ENCODE peak calls at places on chromosomes 5 and 9, in ten cellular contexts. D is EL; T is naive thymus-derived CD8-positive, alpha-beta T cell; W is germinal center; G is lung; N is lung microvascular endothelial cell; M is neural crest cell; S is activated CD8-positive, alpha-beta memory T cell treated with anti-CD3 and anti-CD28 coated beads for 4 hours; I is esophagus squamous epithelium; Z is naive B cell. P is an unnamed sample.

GRCh38 chr5:121982500-121983261 is 20.9 kb downstream of the SRFBP1 start:
- DNase-seq in D (no peak), T (no peak), W (no peak), G (no peak), N (peak), M (no peak), S (no peak), I (no peak), Z (no peak), P (no peak)

GRCh38 chr5:14410942-14411258 is 170.7 kb upstream of the OTULINL start:
- DNase-seq in D (no peak), T (no peak), W (no peak), G (no peak), N (no peak), M (no peak), S (no peak), I (no peak), Z (no peak), P (no peak)

GRCh38 chr5:96522635-96523355 is 89.7 kb upstream of the PCSK1 start:
- DNase-seq in D (no peak), T (no peak), W (no peak), G (no peak), N (no peak), M (no peak), S (no peak), I (no peak), Z (no peak), P (no peak)

GRCh38 chr5:180787025-180787424 is 15.6 kb downstream of the MGAT1 start:
- DNase-seq in D (peak), T (no peak), W (no peak), G (no peak), N (peak), M (no peak), S (no peak), I (no peak), Z (no peak), P (no peak)

GRCh38 chr5:149299451-149300054 is 27.9 kb downstream of the AFAP1L1 start:
- DNase-seq in D (no peak), T (no peak), W (no peak), G (no peak), N (no peak), M (no peak), S (no peak), I (no peak), Z (no peak), P (no peak)

GRCh38 chr9:98642661-98643312 is 65.9 kb downstream of the GABBR2 start:
- DNase-seq in D (no peak), T (no peak), W (no peak), G (no peak), N (no peak), M (no peak), S (no peak), I (no peak), Z (no peak), P (no peak)

GRCh38 chr5:139413153-139413552 is 9.3 kb upstream of the SPATA24 start:
- DNase-seq in D (no peak), T (no peak), W (no peak), G (no peak), N (no peak), M (no peak), S (no peak), I (no peak), Z (no peak), P (no peak)

GRCh38 chr5:96096724-96097123 is 135.1 kb upstream of the ELL2 start:
- DNase-seq in D (peak), T (no peak), W (no peak), G (no peak), N (no peak), M (no peak), S (no peak), I (no peak), Z (no peak), P (no peak)

GRCh38 chr5:146291421-146292074 is 47.1 kb upstream of the POU4F3 start:
- DNase-seq in D (peak), T (no peak), W (peak), G (no peak), N (peak), M (peak), S (no peak), I (no peak), Z (peak), P (peak)

GRCh38 chr9:106869458-106869857 is 6.5 kb downstream of the ZNF462 start:
- DNase-seq in D (no peak), T (no peak), W (no peak), G (no peak), N (peak), M (no peak), S (no peak), I (no peak), Z (no peak), P (no peak)

GRCh38 chr9:38338359-38339014 is 54.0 kb upstream of the ALDH1B1 start:
- DNase-seq in D (no peak), T (no peak), W (no peak), G (no peak), N (no peak), M (no peak), S (no peak), I (no peak), Z (no peak), P (no peak)

GRCh38 chr5:177300236-177300880 is 3.2 kb downstream of the RAB24 start:
- DNase-seq in D (peak), T (peak), W (peak), G (peak), N (peak), M (no peak), S (peak), I (no peak), Z (peak), P (no peak)

GRCh38 chr5:142484821-142485387 is 160.1 kb upstream of the SPRY4 start:
- DNase-seq in D (peak), T (no peak), W (no peak), G (no peak), N (no peak), M (no peak), S (no peak), I (no peak), Z (no peak), P (no peak)

GRCh38 chr9:134125413-134126095 is 10.3 kb upstream of the WDR5 start:
- DNase-seq in D (no peak), T (no peak), W (no peak), G (no peak), N (no peak), M (no peak), S (no peak), I (no peak), Z (no peak), P (no peak)

GRCh38 chr9:37339945-37340344 is 82.6 kb upstream of the GRHPR start:
- DNase-seq in D (no peak), T (no peak), W (no peak), G (no peak), N (no peak), M (no peak), S (no peak), I (no peak), Z (no peak), P (no peak)

GRCh38 chr5:94562327-94562971 is 56.0 kb downstream of the KIAA0825 start:
- DNase-seq in D (no peak), T (no peak), W (no peak), G (no peak), N (no peak), M (no peak), S (no peak), I (no peak), Z (no peak), P (no peak)

GRCh38 chr5:79149432-79149831 is 37.8 kb downstream of the BHMT start:
- DNase-seq in D (peak), T (no peak), W (no peak), G (no peak), N (no peak), M (no peak), S (no peak), I (no peak), Z (no peak), P (no peak)

GRCh38 chr9:99713838-99714306 is 107.8 kb upstream of the NR4A3 start:
- DNase-seq in D (no peak), T (no peak), W (no peak), G (no peak), N (no peak), M (no peak), S (no peak), I (no peak), Z (no peak), P (no peak)

GRCh38 chr9:129177443-129177790 is 644 bp downstream of the IER5L start:
- DNase-seq in D (no peak), T (no peak), W (peak), G (no peak), N (peak), M (no peak), S (no peak), I (no peak), Z (no peak), P (no peak)

GRCh38 chr9:89815061-89815902 is 210.5 kb downstream of the GADD45G start:
- DNase-seq in D (no peak), T (peak), W (no peak), G (no peak), N (no peak), M (no peak), S (no peak), I (no peak), Z (no peak), P (no peak)

GRCh38 chr9:91710148-91710547 is 239.9 kb downstream of the ROR2 start:
- DNase-seq in D (no peak), T (no peak), W (no peak), G (no peak), N (no peak), M (no peak), S (no peak), I (no peak), Z (no peak), P (no peak)

GRCh38 chr9:119026120-119026519 is 343.1 kb downstream of the BRINP1 start:
- DNase-seq in D (peak), T (no peak), W (no peak), G (peak), N (no peak), M (no peak), S (no peak), I (no peak), Z (no peak), P (no peak)

GRCh38 chr9:132268725-132269352 is 85.9 kb downstream of the SETX start:
- DNase-seq in D (peak), T (peak), W (peak), G (peak), N (peak), M (peak), S (peak), I (no peak), Z (peak), P (peak)

GRCh38 chr5:152953788-152954483 is 536.5 kb upstream of the GRIA1 start:
- DNase-seq in D (no peak), T (no peak), W (no peak), G (no peak), N (no peak), M (no peak), S (no peak), I (no peak), Z (no peak), P (no peak)

GRCh38 chr9:78493166-78493742 is 196.3 kb downstream of the PSAT1 start:
- DNase-seq in D (no peak), T (no peak), W (no peak), G (no peak), N (no peak), M (no peak), S (no peak), I (no peak), Z (no peak), P (no peak)

GRCh38 chr5:55160493-55161209 is 680 bp downstream of the GPX8 start:
- DNase-seq in D (peak), T (no peak), W (no peak), G (no peak), N (peak), M (peak), S (no peak), I (no peak), Z (no peak), P (no peak)

GRCh38 chr9:12694013-12694412 is 828 bp downstream of the TYRP1 start:
- DNase-seq in D (no peak), T (no peak), W (no peak), G (no peak), N (no peak), M (no peak), S (no peak), I (no peak), Z (no peak), P (no peak)

GRCh38 chr9:124347968-124348358 is 67.3 kb downstream of the PSMB7 start:
- DNase-seq in D (no peak), T (no peak), W (no peak), G (no peak), N (no peak), M (no peak), S (no peak), I (no peak), Z (no peak), P (no peak)

GRCh38 chr9:81522721-81523551 is 166.4 kb downstream of the TLE1 start:
- DNase-seq in D (peak), T (no peak), W (peak), G (no peak), N (peak), M (no peak), S (no peak), I (no peak), Z (peak), P (peak)

GRCh38 chr5:13662646-13663045 is 281.8 kb downstream of the DNAH5 start:
- DNase-seq in D (peak), T (no peak), W (no peak), G (no peak), N (no peak), M (no peak), S (no peak), I (no peak), Z (no peak), P (no peak)

GRCh38 chr5:73541981-73542380 is 23.5 kb downstream of the ANKRA2 start:
- DNase-seq in D (no peak), T (no peak), W (no peak), G (no peak), N (no peak), M (no peak), S (no peak), I (no peak), Z (no peak), P (no peak)

GRCh38 chr9:110217656-110218099 is 9.7 kb upstream of the C9orf152 start:
- DNase-seq in D (peak), T (no peak), W (peak), G (no peak), N (peak), M (no peak), S (no peak), I (no peak), Z (peak), P (no peak)

GRCh38 chr5:125720745-125721144 is 702.5 kb upstream of the GRAMD2B start:
- DNase-seq in D (no peak), T (no peak), W (no peak), G (no peak), N (no peak), M (no peak), S (no peak), I (no peak), Z (no peak), P (no peak)

GRCh38 chr5:33973271-33973670 is 11.2 kb downstream of the SLC45A2 start:
- DNase-seq in D (no peak), T (no peak), W (no peak), G (no peak), N (no peak), M (no peak), S (no peak), I (no peak), Z (no peak), P (no peak)

GRCh38 chr9:97860451-97861147 is 7.6 kb downstream of the FOXE1 start:
- DNase-seq in D (no peak), T (no peak), W (no peak), G (no peak), N (no peak), M (no peak), S (no peak), I (no peak), Z (no peak), P (no peak)

GRCh38 chr5:6475626-6476312 is 27.1 kb downstream of the UBE2QL1 start:
- DNase-seq in D (no peak), T (no peak), W (no peak), G (no peak), N (no peak), M (no peak), S (no peak), I (no peak), Z (no peak), P (no peak)

P was measured in HuH-7.